ENCODE peak calls at places on chromosomes 13 and 19, in six cellular contexts. Y is ovary; E is adrenal gland; I is fibroblast of lung; D is astrocyte; F is naive thymus-derived CD4-positive, alpha-beta T cell. S is an unnamed sample. For H3K27me3, the result is how much of the 10 kb centered on the place peaks cover.

GRCh38 chr19:48913114-48913513 is 13.0 kb downstream of the NUCB1 start:
- DNase-seq in Y (no peak), E (no peak), I (no peak), D (no peak), F (no peak), S (no peak)

GRCh38 chr13:99659234-99659633 is 158.0 kb downstream of the TM9SF2 start:
- DNase-seq in Y (no peak), E (no peak), I (no peak), D (no peak), F (no peak), S (no peak)

GRCh38 chr19:30208661-30209060 is 163.5 kb upstream of the ZNF536 start:
- DNase-seq in Y (no peak), E (no peak), I (no peak), D (no peak), F (no peak), S (no peak)

GRCh38 chr19:16143399-16144215 is at the start of gene HSH2D:
- DNase-seq in Y (no peak), E (peak), I (no peak), D (no peak), F (peak), S (no peak)

GRCh38 chr19:52923782-52924593 is 760 bp upstream of the ZNF888 start:
- DNase-seq in Y (no peak), E (peak), I (peak), D (no peak), F (no peak), S (no peak)

GRCh38 chr13:108595416-108596257 is 33.8 kb upstream of the MYO16 start:
- DNase-seq in Y (no peak), E (no peak), I (no peak), D (peak), F (no peak), S (no peak)

GRCh38 chr13:99086869-99087129 is 108.9 kb upstream of the DOCK9 start:
- DNase-seq in Y (no peak), E (peak), I (peak), D (peak), F (peak), S (no peak)

GRCh38 chr13:44796597-44797517 is 192.4 kb downstream of the NUFIP1 start:
- DNase-seq in Y (no peak), E (no peak), I (no peak), D (no peak), F (no peak), S (no peak)

GRCh38 chr13:25391932-25392331 is 20.2 kb downstream of the ATP8A2 start:
- DNase-seq in Y (no peak), E (no peak), I (no peak), D (no peak), F (no peak), S (no peak)

GRCh38 chr19:1901940-1902404 is 3.2 kb upstream of the ADAT3 start:
- DNase-seq in Y (no peak), E (peak), I (peak), D (no peak), F (no peak), S (no peak)

GRCh38 chr13:55439450-55439849 is 1701.3 kb upstream of the PRR20A start:
- DNase-seq in Y (no peak), E (no peak), I (no peak), D (no peak), F (no peak), S (no peak)

GRCh38 chr13:95276119-95276505 is 25.1 kb downstream of the ABCC4 start:
- DNase-seq in Y (no peak), E (no peak), I (no peak), D (no peak), F (no peak), S (no peak)

GRCh38 chr19:5250127-5250659 is 90.4 kb downstream of the PTPRS start:
- DNase-seq in Y (peak), E (peak), I (no peak), D (no peak), F (no peak), S (no peak)

GRCh38 chr19:41159861-41160260 is 33.2 kb upstream of the CYP2S1 start:
- DNase-seq in Y (no peak), E (no peak), I (no peak), D (no peak), F (no peak), S (no peak)

GRCh38 chr13:90485441-90485840 is 862.0 kb upstream of the MIR17HG start:
- DNase-seq in Y (no peak), E (no peak), I (peak), D (peak), F (no peak), S (no peak)

GRCh38 chr19:30450101-30450500 is 77.9 kb downstream of the ZNF536 start:
- DNase-seq in Y (peak), E (peak), I (peak), D (peak), F (no peak), S (no peak)

GRCh38 chr13:102195566-102196462 is 206.0 kb downstream of the FGF14 start:
- DNase-seq in Y (no peak), E (no peak), I (peak), D (peak), F (no peak), S (no peak)

GRCh38 chr19:35908977-35909683 is 1.0 kb upstream of the TYROBP start:
- DNase-seq in Y (no peak), E (peak), I (no peak), D (no peak), F (no peak), S (no peak)

GRCh38 chr19:23093832-23094231 is 23.0 kb upstream of the ZNF730 start:
- DNase-seq in Y (no peak), E (no peak), I (no peak), D (no peak), F (no peak), S (no peak)

GRCh38 chr13:38705351-38705750 is 18.5 kb downstream of the FREM2 start:
- DNase-seq in Y (no peak), E (no peak), I (no peak), D (no peak), F (no peak), S (no peak)

GRCh38 chr19:10688545-10689280 is 12.5 kb upstream of the QTRT1 start:
- DNase-seq in Y (no peak), E (no peak), I (no peak), D (no peak), F (no peak), S (no peak)

GRCh38 chr19:42113641-42114348 is 18.5 kb downstream of the POU2F2 start:
- DNase-seq in Y (no peak), E (no peak), I (peak), D (peak), F (no peak), S (peak)

GRCh38 chr13:91482427-91482826 is 84.0 kb downstream of the GPC5 start:
- DNase-seq in Y (no peak), E (no peak), I (no peak), D (peak), F (no peak), S (no peak)

GRCh38 chr13:98416408-98416807 is 160.5 kb downstream of the STK24 start:
- DNase-seq in Y (no peak), E (no peak), I (no peak), D (no peak), F (no peak), S (no peak)

GRCh38 chr19:40407714-40408600 is 5.2 kb downstream of the PRX start:
- DNase-seq in Y (no peak), E (no peak), I (no peak), D (no peak), F (no peak), S (no peak)

GRCh38 chr19:19062454-19063182 is 1.2 kb upstream of the SLC25A42 start:
- DNase-seq in Y (no peak), E (no peak), I (peak), D (peak), F (no peak), S (no peak)

GRCh38 chr13:30796833-30797601 is 61.7 kb downstream of the ALOX5AP start:
- DNase-seq in Y (no peak), E (no peak), I (no peak), D (peak), F (no peak), S (no peak)

GRCh38 chr19:11382898-11383705 is 1.0 kb downstream of the EPOR start:
- DNase-seq in Y (peak), E (peak), I (no peak), D (no peak), F (peak), S (no peak)

DNA sequence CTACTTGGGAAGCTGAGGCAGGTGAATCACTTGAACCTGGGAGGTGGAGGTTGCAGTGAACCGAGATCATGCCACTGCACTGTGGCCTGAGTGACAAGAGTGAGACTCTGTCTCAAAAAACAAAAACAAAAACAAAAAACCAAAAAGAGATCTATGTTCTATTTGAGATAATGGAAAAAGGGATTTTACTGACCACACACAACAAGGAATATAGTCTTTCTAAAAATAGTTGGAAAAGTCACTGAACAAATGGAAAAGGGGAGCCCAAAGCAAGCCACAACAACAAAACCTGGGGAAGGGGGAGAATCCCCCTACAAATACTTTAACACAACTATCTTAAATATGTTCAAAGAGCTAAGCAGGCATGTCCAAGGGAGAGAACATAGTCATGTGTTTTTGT is 37.3 kb downstream of the ZNF558 start:
- DNase-seq in Y (no peak), E (no peak), I (no peak), D (no peak), F (no peak), S (no peak)
- H3K27me3 ChIP-seq in Y (under half), E (under half), I (under half), D (under half), F (under half), S (under half)

GRCh38 chr19:3442487-3443071 is 37.7 kb downstream of the SMIM24 start:
- DNase-seq in Y (no peak), E (no peak), I (no peak), D (no peak), F (no peak), S (no peak)
- H3K27me3 ChIP-seq in Y (under half), E (under half), I (under half), D (under half), F (under half), S (under half)

DNA sequence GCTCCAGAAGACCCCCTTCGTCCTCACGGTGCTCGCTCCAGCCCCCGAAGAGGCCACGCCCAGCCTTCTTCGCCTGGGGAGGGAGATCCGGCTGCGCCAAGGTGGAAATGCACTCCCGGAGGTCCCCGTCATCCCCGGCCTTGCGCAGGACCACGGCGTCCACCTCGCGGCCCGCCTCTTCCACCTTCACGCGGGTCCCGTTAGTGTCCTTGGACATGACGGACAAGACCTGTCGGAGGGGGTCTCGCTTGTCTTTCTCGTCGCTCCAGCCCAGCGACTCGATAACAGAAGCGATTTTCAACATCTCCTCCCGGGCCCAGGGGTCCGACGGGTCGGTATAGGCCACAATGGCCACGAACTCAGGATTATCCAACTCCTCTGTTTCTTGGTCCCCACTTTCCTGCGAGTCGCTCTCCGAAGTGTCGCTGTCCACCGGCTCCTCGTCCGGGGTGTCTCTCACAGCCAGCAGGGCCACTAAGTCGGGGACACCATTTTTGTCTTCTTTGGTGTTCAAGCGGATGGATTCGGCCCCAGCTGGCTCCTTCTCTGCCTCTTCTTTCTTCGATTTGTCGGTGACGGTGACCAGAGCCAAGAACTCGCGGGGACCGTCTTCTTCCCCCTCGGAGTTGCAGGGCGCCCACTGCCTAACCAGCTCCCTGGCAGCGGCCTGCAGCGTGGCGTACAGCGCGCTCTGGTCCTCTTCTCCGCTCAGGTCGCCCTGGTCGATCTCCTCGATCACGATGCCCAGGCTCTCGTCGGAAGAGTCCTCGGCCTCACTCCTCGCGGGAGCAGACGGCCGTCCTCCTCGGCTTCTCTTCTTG is 1.3 kb downstream of the PNMA8B start:
- DNase-seq in Y (no peak), E (no peak), I (no peak), D (no peak), F (no peak), S (no peak)
- H3K27me3 ChIP-seq in Y (under half), E (under half), I (under half), D (under half), F (under half), S (under half)

GRCh38 chr19:33132425-33132824 is 511 bp downstream of the WDR88 start:
- DNase-seq in Y (no peak), E (no peak), I (no peak), D (no peak), F (no peak), S (no peak)
- H3K27me3 ChIP-seq in Y (under half), E (under half), I (under half), D (under half), F (under half), S (under half)

S was measured in Panc1.